ENCODE peak calls at places on chromosomes 7 and 10, in nine cellular contexts. One of them, this sample, is unnamed.

GRCh38 chr7:145143690-145144089 is 307.8 kb upstream of the TPK1 start:
- DNase-seq in stimulated activated CD8-positive, alpha-beta memory T cell treated with anti-CD3 and anti-CD28 coated beads, Interleukin-2, amount 100 ng/mL, for 48 hours: no peak
- DNase-seq in tibial nerve: no peak
- DNase-seq in activated T-cell treated with anti-CD3 and anti-CD28 coated beads for 1 hour: no peak
- DNase-seq in amniotic stem cell: no peak
- DNase-seq in fibroblast of pulmonary artery: no peak
- DNase-seq in neuronal stem cell: no peak
- DNase-seq in mesendoderm: no peak
- DNase-seq in GM12865: no peak
- DNase-seq in this sample: no peak

GRCh38 chr10:29649561-29650551 is 15.1 kb upstream of the SVIL start:
- DNase-seq in amniotic stem cell: no peak
- DNase-seq in stimulated activated CD8-positive, alpha-beta memory T cell treated with anti-CD3 and anti-CD28 coated beads, Interleukin-2, amount 100 ng/mL, for 48 hours: no peak
- DNase-seq in mesendoderm: no peak
- DNase-seq in tibial nerve: no peak
- DNase-seq in neuronal stem cell: no peak
- DNase-seq in GM12865: no peak
- DNase-seq in activated T-cell treated with anti-CD3 and anti-CD28 coated beads for 1 hour: no peak
- DNase-seq in fibroblast of pulmonary artery: peak
- DNase-seq in this sample: no peak

GRCh38 chr10:1600861-1601260 is 136.5 kb downstream of the ADARB2 start:
- DNase-seq in neuronal stem cell: no peak
- DNase-seq in amniotic stem cell: no peak
- DNase-seq in GM12865: peak
- DNase-seq in fibroblast of pulmonary artery: no peak
- DNase-seq in activated T-cell treated with anti-CD3 and anti-CD28 coated beads for 1 hour: no peak
- DNase-seq in stimulated activated CD8-positive, alpha-beta memory T cell treated with anti-CD3 and anti-CD28 coated beads, Interleukin-2, amount 100 ng/mL, for 48 hours: no peak
- DNase-seq in mesendoderm: no peak
- DNase-seq in tibial nerve: no peak
- DNase-seq in this sample: no peak

GRCh38 chr7:77455334-77455733 is 39.2 kb upstream of the GSAP start:
- DNase-seq in tibial nerve: no peak
- DNase-seq in fibroblast of pulmonary artery: peak
- DNase-seq in mesendoderm: no peak
- DNase-seq in amniotic stem cell: peak
- DNase-seq in activated T-cell treated with anti-CD3 and anti-CD28 coated beads for 1 hour: no peak
- DNase-seq in stimulated activated CD8-positive, alpha-beta memory T cell treated with anti-CD3 and anti-CD28 coated beads, Interleukin-2, amount 100 ng/mL, for 48 hours: no peak
- DNase-seq in neuronal stem cell: no peak
- DNase-seq in GM12865: no peak
- DNase-seq in this sample: no peak

GRCh38 chr7:68868975-68869374 is 729.3 kb upstream of the AUTS2 start:
- DNase-seq in amniotic stem cell: no peak
- DNase-seq in tibial nerve: no peak
- DNase-seq in activated T-cell treated with anti-CD3 and anti-CD28 coated beads for 1 hour: no peak
- DNase-seq in mesendoderm: no peak
- DNase-seq in stimulated activated CD8-positive, alpha-beta memory T cell treated with anti-CD3 and anti-CD28 coated beads, Interleukin-2, amount 100 ng/mL, for 48 hours: no peak
- DNase-seq in neuronal stem cell: no peak
- DNase-seq in GM12865: no peak
- DNase-seq in fibroblast of pulmonary artery: no peak
- DNase-seq in this sample: no peak

GRCh38 chr10:79161557-79161956 is 92.8 kb downstream of the ZMIZ1 start:
- DNase-seq in GM12865: no peak
- DNase-seq in neuronal stem cell: no peak
- DNase-seq in mesendoderm: no peak
- DNase-seq in fibroblast of pulmonary artery: no peak
- DNase-seq in tibial nerve: no peak
- DNase-seq in stimulated activated CD8-positive, alpha-beta memory T cell treated with anti-CD3 and anti-CD28 coated beads, Interleukin-2, amount 100 ng/mL, for 48 hours: no peak
- DNase-seq in amniotic stem cell: no peak
- DNase-seq in activated T-cell treated with anti-CD3 and anti-CD28 coated beads for 1 hour: no peak
- DNase-seq in this sample: no peak

GRCh38 chr7:13742126-13742525 is 247.3 kb downstream of the ETV1 start:
- DNase-seq in activated T-cell treated with anti-CD3 and anti-CD28 coated beads for 1 hour: no peak
- DNase-seq in mesendoderm: peak
- DNase-seq in stimulated activated CD8-positive, alpha-beta memory T cell treated with anti-CD3 and anti-CD28 coated beads, Interleukin-2, amount 100 ng/mL, for 48 hours: no peak
- DNase-seq in fibroblast of pulmonary artery: peak
- DNase-seq in amniotic stem cell: no peak
- DNase-seq in tibial nerve: no peak
- DNase-seq in neuronal stem cell: no peak
- DNase-seq in GM12865: no peak
- DNase-seq in this sample: no peak

GRCh38 chr7:1555813-1556540 is at the start of gene TMEM184A:
- DNase-seq in mesendoderm: peak
- DNase-seq in neuronal stem cell: no peak
- DNase-seq in amniotic stem cell: no peak
- DNase-seq in activated T-cell treated with anti-CD3 and anti-CD28 coated beads for 1 hour: peak
- DNase-seq in fibroblast of pulmonary artery: no peak
- DNase-seq in stimulated activated CD8-positive, alpha-beta memory T cell treated with anti-CD3 and anti-CD28 coated beads, Interleukin-2, amount 100 ng/mL, for 48 hours: no peak
- DNase-seq in tibial nerve: no peak
- DNase-seq in GM12865: peak
- DNase-seq in this sample: peak

GRCh38 chr10:107544706-107545520 is 380.4 kb upstream of the SORCS1 start:
- DNase-seq in GM12865: no peak
- DNase-seq in neuronal stem cell: no peak
- DNase-seq in activated T-cell treated with anti-CD3 and anti-CD28 coated beads for 1 hour: no peak
- DNase-seq in amniotic stem cell: no peak
- DNase-seq in tibial nerve: no peak
- DNase-seq in stimulated activated CD8-positive, alpha-beta memory T cell treated with anti-CD3 and anti-CD28 coated beads, Interleukin-2, amount 100 ng/mL, for 48 hours: no peak
- DNase-seq in fibroblast of pulmonary artery: no peak
- DNase-seq in mesendoderm: peak
- DNase-seq in this sample: no peak

GRCh38 chr7:131895541-131896173 is 339.2 kb upstream of the PODXL start:
- DNase-seq in stimulated activated CD8-positive, alpha-beta memory T cell treated with anti-CD3 and anti-CD28 coated beads, Interleukin-2, amount 100 ng/mL, for 48 hours: no peak
- DNase-seq in fibroblast of pulmonary artery: peak
- DNase-seq in amniotic stem cell: peak
- DNase-seq in neuronal stem cell: no peak
- DNase-seq in tibial nerve: no peak
- DNase-seq in mesendoderm: peak
- DNase-seq in GM12865: no peak
- DNase-seq in activated T-cell treated with anti-CD3 and anti-CD28 coated beads for 1 hour: no peak
- DNase-seq in this sample: no peak

GRCh38 chr10:92142949-92143348 is 147.9 kb downstream of the CPEB3 start:
- DNase-seq in fibroblast of pulmonary artery: no peak
- DNase-seq in GM12865: peak
- DNase-seq in stimulated activated CD8-positive, alpha-beta memory T cell treated with anti-CD3 and anti-CD28 coated beads, Interleukin-2, amount 100 ng/mL, for 48 hours: no peak
- DNase-seq in tibial nerve: no peak
- DNase-seq in activated T-cell treated with anti-CD3 and anti-CD28 coated beads for 1 hour: no peak
- DNase-seq in amniotic stem cell: no peak
- DNase-seq in mesendoderm: no peak
- DNase-seq in neuronal stem cell: no peak
- DNase-seq in this sample: no peak

GRCh38 chr10:44572146-44572545 is 187.2 kb upstream of the CXCL12 start:
- DNase-seq in activated T-cell treated with anti-CD3 and anti-CD28 coated beads for 1 hour: no peak
- DNase-seq in neuronal stem cell: no peak
- DNase-seq in fibroblast of pulmonary artery: no peak
- DNase-seq in GM12865: no peak
- DNase-seq in amniotic stem cell: no peak
- DNase-seq in mesendoderm: no peak
- DNase-seq in stimulated activated CD8-positive, alpha-beta memory T cell treated with anti-CD3 and anti-CD28 coated beads, Interleukin-2, amount 100 ng/mL, for 48 hours: no peak
- DNase-seq in tibial nerve: no peak
- DNase-seq in this sample: no peak

GRCh38 chr7:55192718-55193117 is 172.4 kb upstream of the LANCL2 start:
- DNase-seq in mesendoderm: no peak
- DNase-seq in activated T-cell treated with anti-CD3 and anti-CD28 coated beads for 1 hour: no peak
- DNase-seq in amniotic stem cell: peak
- DNase-seq in fibroblast of pulmonary artery: peak
- DNase-seq in tibial nerve: no peak
- DNase-seq in GM12865: no peak
- DNase-seq in neuronal stem cell: no peak
- DNase-seq in stimulated activated CD8-positive, alpha-beta memory T cell treated with anti-CD3 and anti-CD28 coated beads, Interleukin-2, amount 100 ng/mL, for 48 hours: no peak
- DNase-seq in this sample: no peak

GRCh38 chr10:77034795-77035194 is 602.8 kb downstream of the KCNMA1 start:
- DNase-seq in activated T-cell treated with anti-CD3 and anti-CD28 coated beads for 1 hour: no peak
- DNase-seq in amniotic stem cell: no peak
- DNase-seq in mesendoderm: no peak
- DNase-seq in neuronal stem cell: no peak
- DNase-seq in fibroblast of pulmonary artery: no peak
- DNase-seq in stimulated activated CD8-positive, alpha-beta memory T cell treated with anti-CD3 and anti-CD28 coated beads, Interleukin-2, amount 100 ng/mL, for 48 hours: no peak
- DNase-seq in GM12865: no peak
- DNase-seq in tibial nerve: no peak
- DNase-seq in this sample: no peak

GRCh38 chr7:132211971-132212370 is 364.3 kb downstream of the PLXNA4 start:
- DNase-seq in amniotic stem cell: no peak
- DNase-seq in stimulated activated CD8-positive, alpha-beta memory T cell treated with anti-CD3 and anti-CD28 coated beads, Interleukin-2, amount 100 ng/mL, for 48 hours: no peak
- DNase-seq in neuronal stem cell: no peak
- DNase-seq in activated T-cell treated with anti-CD3 and anti-CD28 coated beads for 1 hour: no peak
- DNase-seq in fibroblast of pulmonary artery: no peak
- DNase-seq in mesendoderm: no peak
- DNase-seq in tibial nerve: no peak
- DNase-seq in GM12865: no peak
- DNase-seq in this sample: no peak

GRCh38 chr7:139728203-139728602 is 49.6 kb downstream of the HIPK2 start:
- DNase-seq in tibial nerve: no peak
- DNase-seq in GM12865: no peak
- DNase-seq in stimulated activated CD8-positive, alpha-beta memory T cell treated with anti-CD3 and anti-CD28 coated beads, Interleukin-2, amount 100 ng/mL, for 48 hours: no peak
- DNase-seq in mesendoderm: no peak
- DNase-seq in fibroblast of pulmonary artery: no peak
- DNase-seq in activated T-cell treated with anti-CD3 and anti-CD28 coated beads for 1 hour: no peak
- DNase-seq in amniotic stem cell: no peak
- DNase-seq in neuronal stem cell: no peak
- DNase-seq in this sample: no peak

GRCh38 chr7:69967152-69967591 is 368.9 kb downstream of the AUTS2 start:
- DNase-seq in tibial nerve: peak
- DNase-seq in fibroblast of pulmonary artery: peak
- DNase-seq in neuronal stem cell: no peak
- DNase-seq in GM12865: no peak
- DNase-seq in stimulated activated CD8-positive, alpha-beta memory T cell treated with anti-CD3 and anti-CD28 coated beads, Interleukin-2, amount 100 ng/mL, for 48 hours: no peak
- DNase-seq in amniotic stem cell: no peak
- DNase-seq in mesendoderm: peak
- DNase-seq in activated T-cell treated with anti-CD3 and anti-CD28 coated beads for 1 hour: no peak
- DNase-seq in this sample: no peak

GRCh38 chr7:49876202-49876601 is 102.8 kb downstream of the VWC2 start:
- DNase-seq in mesendoderm: no peak
- DNase-seq in fibroblast of pulmonary artery: no peak
- DNase-seq in neuronal stem cell: no peak
- DNase-seq in tibial nerve: no peak
- DNase-seq in GM12865: no peak
- DNase-seq in amniotic stem cell: no peak
- DNase-seq in activated T-cell treated with anti-CD3 and anti-CD28 coated beads for 1 hour: no peak
- DNase-seq in stimulated activated CD8-positive, alpha-beta memory T cell treated with anti-CD3 and anti-CD28 coated beads, Interleukin-2, amount 100 ng/mL, for 48 hours: no peak
- DNase-seq in this sample: no peak

GRCh38 chr10:48931188-48931587 is 8.5 kb downstream of the LRRC18 start:
- DNase-seq in fibroblast of pulmonary artery: no peak
- DNase-seq in activated T-cell treated with anti-CD3 and anti-CD28 coated beads for 1 hour: no peak
- DNase-seq in GM12865: no peak
- DNase-seq in neuronal stem cell: no peak
- DNase-seq in mesendoderm: peak
- DNase-seq in tibial nerve: no peak
- DNase-seq in stimulated activated CD8-positive, alpha-beta memory T cell treated with anti-CD3 and anti-CD28 coated beads, Interleukin-2, amount 100 ng/mL, for 48 hours: no peak
- DNase-seq in amniotic stem cell: no peak
- DNase-seq in this sample: no peak

GRCh38 chr10:117492504-117492903 is 50.0 kb upstream of the EMX2 start:
- DNase-seq in stimulated activated CD8-positive, alpha-beta memory T cell treated with anti-CD3 and anti-CD28 coated beads, Interleukin-2, amount 100 ng/mL, for 48 hours: no peak
- DNase-seq in mesendoderm: no peak
- DNase-seq in tibial nerve: no peak
- DNase-seq in GM12865: no peak
- DNase-seq in activated T-cell treated with anti-CD3 and anti-CD28 coated beads for 1 hour: no peak
- DNase-seq in fibroblast of pulmonary artery: no peak
- DNase-seq in amniotic stem cell: no peak
- DNase-seq in neuronal stem cell: no peak
- DNase-seq in this sample: no peak

GRCh38 chr7:5187605-5188004 is 2.4 kb upstream of the WIPI2 start:
- DNase-seq in fibroblast of pulmonary artery: no peak
- DNase-seq in GM12865: no peak
- DNase-seq in activated T-cell treated with anti-CD3 and anti-CD28 coated beads for 1 hour: no peak
- DNase-seq in amniotic stem cell: no peak
- DNase-seq in mesendoderm: no peak
- DNase-seq in neuronal stem cell: no peak
- DNase-seq in stimulated activated CD8-positive, alpha-beta memory T cell treated with anti-CD3 and anti-CD28 coated beads, Interleukin-2, amount 100 ng/mL, for 48 hours: no peak
- DNase-seq in tibial nerve: no peak
- DNase-seq in this sample: no peak

GRCh38 chr10:85997544-85997943 is 369.1 kb downstream of the GRID1 start:
- DNase-seq in tibial nerve: no peak
- DNase-seq in neuronal stem cell: no peak
- DNase-seq in GM12865: no peak
- DNase-seq in stimulated activated CD8-positive, alpha-beta memory T cell treated with anti-CD3 and anti-CD28 coated beads, Interleukin-2, amount 100 ng/mL, for 48 hours: no peak
- DNase-seq in activated T-cell treated with anti-CD3 and anti-CD28 coated beads for 1 hour: no peak
- DNase-seq in amniotic stem cell: no peak
- DNase-seq in mesendoderm: no peak
- DNase-seq in fibroblast of pulmonary artery: no peak
- DNase-seq in this sample: no peak

GRCh38 chr7:4604456-4604940 is 77.6 kb upstream of the FOXK1 start:
- DNase-seq in amniotic stem cell: no peak
- DNase-seq in activated T-cell treated with anti-CD3 and anti-CD28 coated beads for 1 hour: no peak
- DNase-seq in fibroblast of pulmonary artery: no peak
- DNase-seq in neuronal stem cell: no peak
- DNase-seq in tibial nerve: no peak
- DNase-seq in mesendoderm: no peak
- DNase-seq in stimulated activated CD8-positive, alpha-beta memory T cell treated with anti-CD3 and anti-CD28 coated beads, Interleukin-2, amount 100 ng/mL, for 48 hours: no peak
- DNase-seq in GM12865: no peak
- DNase-seq in this sample: no peak

GRCh38 chr7:103658055-103659010 is 212.3 kb upstream of the SLC26A5 start:
- DNase-seq in GM12865: no peak
- DNase-seq in tibial nerve: no peak
- DNase-seq in neuronal stem cell: no peak
- DNase-seq in activated T-cell treated with anti-CD3 and anti-CD28 coated beads for 1 hour: no peak
- DNase-seq in amniotic stem cell: no peak
- DNase-seq in fibroblast of pulmonary artery: no peak
- DNase-seq in stimulated activated CD8-positive, alpha-beta memory T cell treated with anti-CD3 and anti-CD28 coated beads, Interleukin-2, amount 100 ng/mL, for 48 hours: no peak
- DNase-seq in mesendoderm: peak
- DNase-seq in this sample: no peak

GRCh38 chr10:103934308-103934707 is 16.3 kb upstream of the STN1 start:
- DNase-seq in tibial nerve: no peak
- DNase-seq in GM12865: no peak
- DNase-seq in neuronal stem cell: no peak
- DNase-seq in activated T-cell treated with anti-CD3 and anti-CD28 coated beads for 1 hour: no peak
- DNase-seq in fibroblast of pulmonary artery: no peak
- DNase-seq in stimulated activated CD8-positive, alpha-beta memory T cell treated with anti-CD3 and anti-CD28 coated beads, Interleukin-2, amount 100 ng/mL, for 48 hours: no peak
- DNase-seq in mesendoderm: no peak
- DNase-seq in amniotic stem cell: no peak
- DNase-seq in this sample: no peak

GRCh38 chr10:60409202-60409601 is 19.5 kb upstream of the ANK3 start:
- DNase-seq in stimulated activated CD8-positive, alpha-beta memory T cell treated with anti-CD3 and anti-CD28 coated beads, Interleukin-2, amount 100 ng/mL, for 48 hours: no peak
- DNase-seq in neuronal stem cell: no peak
- DNase-seq in mesendoderm: no peak
- DNase-seq in fibroblast of pulmonary artery: no peak
- DNase-seq in GM12865: no peak
- DNase-seq in amniotic stem cell: no peak
- DNase-seq in activated T-cell treated with anti-CD3 and anti-CD28 coated beads for 1 hour: no peak
- DNase-seq in tibial nerve: no peak
- DNase-seq in this sample: no peak

GRCh38 chr10:92969151-92969550 is 91.4 kb upstream of the CYP26C1 start:
- DNase-seq in amniotic stem cell: no peak
- DNase-seq in mesendoderm: no peak
- DNase-seq in neuronal stem cell: no peak
- DNase-seq in tibial nerve: no peak
- DNase-seq in stimulated activated CD8-positive, alpha-beta memory T cell treated with anti-CD3 and anti-CD28 coated beads, Interleukin-2, amount 100 ng/mL, for 48 hours: no peak
- DNase-seq in GM12865: no peak
- DNase-seq in activated T-cell treated with anti-CD3 and anti-CD28 coated beads for 1 hour: no peak
- DNase-seq in fibroblast of pulmonary artery: no peak
- DNase-seq in this sample: no peak

GRCh38 chr10:7605565-7606295 is 61.0 kb downstream of the ITIH5 start:
- DNase-seq in tibial nerve: no peak
- DNase-seq in GM12865: no peak
- DNase-seq in neuronal stem cell: no peak
- DNase-seq in amniotic stem cell: no peak
- DNase-seq in mesendoderm: peak
- DNase-seq in activated T-cell treated with anti-CD3 and anti-CD28 coated beads for 1 hour: no peak
- DNase-seq in stimulated activated CD8-positive, alpha-beta memory T cell treated with anti-CD3 and anti-CD28 coated beads, Interleukin-2, amount 100 ng/mL, for 48 hours: no peak
- DNase-seq in fibroblast of pulmonary artery: peak
- DNase-seq in this sample: no peak

This sample was measured in T follicular helper cell.